ENCODE peak calls at places on chromosome 12, in nine cellular contexts. V is right lobe of liver, D is WERI-Rb-1, T is brain microvascular endothelial cell, C is tibial artery, L is choroid plexus epithelial cell, W is prostate gland, I is neural progenitor cell, E is esophagus squamous epithelium. J is an unnamed sample.

GRCh38 chr12:14960548-14961465 is 594 bp downstream of the ARHGDIB start:
- DNase-seq in V (peak), D (no peak), T (no peak), C (no peak), L (peak), W (no peak), I (no peak), E (no peak), J (no peak)

GRCh38 chr12:85325452-85325851 is 45.4 kb downstream of the ALX1 start:
- DNase-seq in V (no peak), D (peak), T (no peak), C (no peak), L (no peak), W (no peak), I (peak), E (no peak), J (no peak)

GRCh38 chr12:47530050-47530449 is 175.8 kb downstream of the RPAP3 start:
- DNase-seq in V (no peak), D (no peak), T (no peak), C (no peak), L (no peak), W (no peak), I (no peak), E (no peak), J (no peak)

GRCh38 chr12:42510823-42511222 is 78.7 kb downstream of the PRICKLE1 start:
- DNase-seq in V (no peak), D (no peak), T (no peak), C (no peak), L (no peak), W (no peak), I (no peak), E (no peak), J (no peak)

GRCh38 chr12:26027401-26027800 is 68.9 kb downstream of the RASSF8 start:
- DNase-seq in V (no peak), D (no peak), T (no peak), C (no peak), L (no peak), W (no peak), I (no peak), E (no peak), J (no peak)

GRCh38 chr12:47744005-47744651 is 14.6 kb downstream of the RAPGEF3 start:
- DNase-seq in V (peak), D (peak), T (no peak), C (no peak), L (no peak), W (peak), I (peak), E (no peak), J (no peak)

GRCh38 chr12:28237423-28237822 is 47.2 kb downstream of the CCDC91 start:
- DNase-seq in V (no peak), D (peak), T (no peak), C (no peak), L (no peak), W (no peak), I (no peak), E (no peak), J (no peak)

GRCh38 chr12:119410396-119410795 is 75.9 kb downstream of the CCDC60 start:
- DNase-seq in V (no peak), D (no peak), T (no peak), C (no peak), L (no peak), W (no peak), I (peak), E (no peak), J (no peak)

GRCh38 chr12:13839937-13840336 is 141.5 kb downstream of the GRIN2B start:
- DNase-seq in V (no peak), D (no peak), T (no peak), C (no peak), L (no peak), W (no peak), I (no peak), E (no peak), J (no peak)

GRCh38 chr12:109053382-109054123 is 1.2 kb downstream of the USP30 start:
- DNase-seq in V (no peak), D (peak), T (no peak), C (no peak), L (peak), W (no peak), I (peak), E (no peak), J (no peak)

GRCh38 chr12:129762436-129762835 is 141.4 kb downstream of the TMEM132D start:
- DNase-seq in V (no peak), D (no peak), T (no peak), C (no peak), L (no peak), W (no peak), I (no peak), E (no peak), J (no peak)

GRCh38 chr12:97223419-97223818 is 239.2 kb upstream of the RMST start:
- DNase-seq in V (no peak), D (no peak), T (no peak), C (no peak), L (no peak), W (no peak), I (no peak), E (no peak), J (no peak)

GRCh38 chr12:118842753-118843335 is 138.5 kb upstream of the SRRM4 start:
- DNase-seq in V (no peak), D (no peak), T (no peak), C (no peak), L (no peak), W (no peak), I (no peak), E (no peak), J (no peak)

GRCh38 chr12:8697476-8698131 is at the start of gene RIMKLB:
- DNase-seq in V (peak), D (peak), T (peak), C (peak), L (peak), W (peak), I (peak), E (peak), J (no peak)

GRCh38 chr12:100955139-100955538 is 160.6 kb downstream of the ANO4 start:
- DNase-seq in V (no peak), D (no peak), T (peak), C (no peak), L (peak), W (no peak), I (no peak), E (no peak), J (no peak)

GRCh38 chr12:4781212-4781611 is 61.0 kb downstream of the GALNT8 start:
- DNase-seq in V (no peak), D (no peak), T (no peak), C (no peak), L (no peak), W (no peak), I (no peak), E (no peak), J (no peak)

GRCh38 chr12:22781339-22781738 is 156.4 kb downstream of the ETNK1 start:
- DNase-seq in V (no peak), D (no peak), T (no peak), C (no peak), L (no peak), W (no peak), I (no peak), E (no peak), J (no peak)

GRCh38 chr12:15700595-15700994 is 88.6 kb downstream of the EPS8 start:
- DNase-seq in V (no peak), D (no peak), T (peak), C (no peak), L (peak), W (no peak), I (no peak), E (no peak), J (peak)

GRCh38 chr12:76820888-76821482 is 57.1 kb downstream of the ZDHHC17 start:
- DNase-seq in V (no peak), D (peak), T (peak), C (no peak), L (peak), W (peak), I (peak), E (no peak), J (no peak)

GRCh38 chr12:98741229-98741614 is 96.1 kb downstream of the APAF1 start:
- DNase-seq in V (no peak), D (no peak), T (no peak), C (no peak), L (no peak), W (no peak), I (no peak), E (no peak), J (no peak)

GRCh38 chr12:50088577-50089335 is 3.6 kb downstream of the SMARCD1 start:
- DNase-seq in V (no peak), D (peak), T (peak), C (no peak), L (peak), W (peak), I (peak), E (no peak), J (no peak)

GRCh38 chr12:57604454-57605307 is at the start of gene DTX3:
- DNase-seq in V (no peak), D (peak), T (peak), C (peak), L (peak), W (peak), I (peak), E (no peak), J (no peak)

GRCh38 chr12:124299628-124300388 is 4.9 kb downstream of the RFLNA start:
- DNase-seq in V (peak), D (no peak), T (no peak), C (no peak), L (no peak), W (no peak), I (no peak), E (no peak), J (no peak)

GRCh38 chr12:96501139-96501741 is 11.9 kb downstream of the CFAP54 start:
- DNase-seq in V (no peak), D (no peak), T (peak), C (no peak), L (peak), W (peak), I (no peak), E (peak), J (no peak)

GRCh38 chr12:54689984-54690383 is 41.8 kb upstream of the DCD start:
- DNase-seq in V (no peak), D (no peak), T (no peak), C (no peak), L (peak), W (no peak), I (peak), E (no peak), J (no peak)
- TF ChIP-seq CTCF in V (no peak), D (peak), T (peak), C (no peak), L (peak), W (no peak), I (peak), E (no peak), J (no peak)

GRCh38 chr12:6554168-6554989 is 1.5 kb downstream of the IFFO1 start:
- DNase-seq in V (peak), D (peak), T (peak), C (peak), L (peak), W (peak), I (peak), E (no peak), J (no peak)
- H3K4me3 ChIP-seq in V (peak), D (peak), T (peak), C (peak), L (peak), W (peak), I (peak), E (peak), J (peak)

DNA sequence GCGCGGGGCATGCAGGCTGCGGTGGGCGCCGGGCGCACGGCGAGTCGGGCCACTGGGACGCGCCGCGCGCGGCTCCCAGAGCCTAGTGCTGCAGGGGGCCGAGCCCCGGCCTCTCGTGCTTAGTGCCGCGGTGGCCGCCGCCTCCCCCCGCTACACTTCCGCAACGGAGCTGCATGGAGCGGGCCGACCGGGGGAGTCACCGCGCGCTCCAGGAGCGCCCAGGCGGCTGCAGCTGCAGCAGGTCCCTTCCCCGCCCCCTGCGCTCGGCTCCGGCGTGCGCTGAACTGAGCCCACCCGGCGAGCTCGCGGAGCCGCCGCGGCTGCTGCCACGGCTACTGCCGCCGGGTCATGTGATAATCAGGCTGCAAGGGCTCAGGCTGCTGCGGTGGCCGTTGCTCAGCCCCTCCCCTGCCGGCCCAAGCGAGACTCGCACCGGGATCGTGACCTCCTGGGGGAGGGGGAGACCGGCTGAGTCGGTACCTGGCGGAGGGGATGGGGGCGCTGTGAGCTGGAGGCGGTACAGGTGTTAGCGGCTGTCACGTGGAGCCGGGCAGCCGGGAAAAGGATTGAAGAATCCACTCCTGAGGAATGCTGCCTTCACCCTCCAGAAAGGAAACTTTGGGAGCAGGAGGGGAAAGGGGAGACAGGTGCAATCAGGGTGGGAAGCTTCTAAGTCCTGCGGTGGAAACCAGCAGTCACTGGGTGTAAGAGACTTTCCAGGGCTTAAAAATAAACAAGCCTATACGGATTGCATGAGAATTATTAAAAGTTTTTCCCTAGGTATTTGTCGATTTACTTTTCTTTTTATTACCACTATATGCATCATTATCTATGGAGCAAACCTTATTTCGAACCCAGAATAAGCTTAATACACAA is at the start of gene PPM1H:
- DNase-seq in V (peak), D (peak), T (peak), C (peak), L (peak), W (peak), I (peak), E (no peak), J (no peak)
- TF ChIP-seq CTCF in V (peak), D (peak), T (peak), C (peak), L (peak), W (peak), I (peak), E (peak), J (no peak)

DNA sequence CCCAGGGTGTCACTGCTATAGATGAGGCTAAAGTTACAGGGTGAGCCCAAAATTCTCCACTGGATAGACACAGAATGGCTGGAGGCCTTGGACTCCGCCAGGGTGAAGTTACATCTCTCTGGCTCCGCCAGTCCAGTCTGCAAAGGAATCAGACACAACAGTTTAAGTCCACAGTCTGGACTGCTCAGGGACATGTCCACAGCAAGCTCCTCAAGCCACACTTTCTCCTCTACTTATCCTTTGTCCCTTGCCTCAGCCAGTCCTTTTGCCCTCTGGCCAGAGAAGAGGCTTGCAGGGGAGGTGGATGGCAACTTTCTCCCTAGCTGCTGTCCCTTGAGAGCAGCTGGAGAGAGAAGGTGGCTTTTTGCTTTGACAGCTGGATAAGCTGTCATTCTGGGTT is 28.0 kb downstream of the PTPRB start:
- DNase-seq in V (no peak), D (peak), T (no peak), C (no peak), L (no peak), W (no peak), I (peak), E (no peak), J (no peak)
- H3K4me3 ChIP-seq in V (peak), D (peak), T (peak), C (peak), L (peak), W (peak), I (peak), E (peak), J (peak)

GRCh38 chr12:115790526-115790925 is 487.0 kb downstream of the MED13L start:
- DNase-seq in V (no peak), D (no peak), T (no peak), C (no peak), L (no peak), W (no peak), I (no peak), E (no peak), J (no peak)

GRCh38 chr12:115785548-115785947 is 491.9 kb downstream of the MED13L start:
- DNase-seq in V (no peak), D (no peak), T (no peak), C (no peak), L (no peak), W (no peak), I (no peak), E (no peak), J (no peak)

GRCh38 chr12:115794659-115795081 is 482.8 kb downstream of the MED13L start:
- DNase-seq in V (no peak), D (peak), T (no peak), C (no peak), L (no peak), W (no peak), I (no peak), E (no peak), J (no peak)

DNA sequence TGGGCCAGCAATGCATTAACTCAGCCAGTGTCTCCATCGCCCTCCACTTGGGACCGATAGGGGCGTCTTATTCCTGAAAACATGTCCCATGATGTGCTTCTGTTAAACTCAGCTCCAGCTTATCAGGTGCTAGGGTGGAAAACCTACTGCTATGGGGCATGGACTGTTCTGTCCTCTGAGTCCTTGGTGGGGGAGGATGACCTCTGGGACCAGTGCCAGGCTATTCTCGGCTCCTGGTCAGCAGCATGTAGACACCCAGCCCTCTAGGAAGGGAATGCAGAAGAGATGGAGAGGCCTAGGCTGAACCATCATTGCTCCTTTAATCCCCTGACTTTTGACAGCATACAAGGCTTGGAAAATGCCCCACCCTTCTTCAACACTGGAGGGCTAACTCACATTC is 486.2 kb downstream of the MED13L start:
- DNase-seq in V (no peak), D (no peak), T (no peak), C (no peak), L (no peak), W (no peak), I (no peak), E (no peak), J (no peak)
- TF ChIP-seq CTCF in V (no peak), D (no peak), T (no peak), C (no peak), L (no peak), W (no peak), I (no peak), E (no peak), J (no peak)

GRCh38 chr12:54160807-54161480 is 27.8 kb downstream of the SMUG1 start:
- DNase-seq in V (no peak), D (no peak), T (no peak), C (no peak), L (no peak), W (peak), I (no peak), E (no peak), J (no peak)

GRCh38 chr12:54159549-54159948 is 29.2 kb downstream of the SMUG1 start:
- DNase-seq in V (no peak), D (no peak), T (no peak), C (no peak), L (no peak), W (no peak), I (no peak), E (no peak), J (no peak)

GRCh38 chr12:54160050-54160449 is 28.7 kb downstream of the SMUG1 start:
- DNase-seq in V (no peak), D (no peak), T (no peak), C (no peak), L (no peak), W (no peak), I (no peak), E (no peak), J (no peak)

GRCh38 chr12:54158581-54158980 is 30.2 kb downstream of the SMUG1 start:
- DNase-seq in V (no peak), D (no peak), T (no peak), C (no peak), L (no peak), W (no peak), I (no peak), E (no peak), J (no peak)

GRCh38 chr12:54159140-54159539 is 29.6 kb downstream of the SMUG1 start:
- DNase-seq in V (no peak), D (peak), T (no peak), C (no peak), L (peak), W (no peak), I (peak), E (no peak), J (no peak)
- H3K4me3 ChIP-seq in V (no peak), D (no peak), T (no peak), C (no peak), L (no peak), W (no peak), I (no peak), E (no peak), J (no peak)

GRCh38 chr12:19992311-19992710 is 376.0 kb upstream of the PDE3A start:
- DNase-seq in V (no peak), D (no peak), T (no peak), C (no peak), L (no peak), W (no peak), I (no peak), E (no peak), J (no peak)

GRCh38 chr12:19997996-19998395 is 370.3 kb upstream of the PDE3A start:
- DNase-seq in V (no peak), D (no peak), T (no peak), C (no peak), L (peak), W (no peak), I (no peak), E (no peak), J (no peak)

GRCh38 chr12:19998968-19999792 is 369.2 kb upstream of the PDE3A start:
- DNase-seq in V (no peak), D (no peak), T (no peak), C (no peak), L (no peak), W (no peak), I (no peak), E (no peak), J (no peak)

GRCh38 chr12:19999793-20000138 is 368.6 kb upstream of the PDE3A start:
- DNase-seq in V (no peak), D (no peak), T (no peak), C (no peak), L (no peak), W (no peak), I (no peak), E (no peak), J (no peak)

GRCh38 chr12:19994970-19995369 is 373.4 kb upstream of the PDE3A start:
- DNase-seq in V (no peak), D (no peak), T (no peak), C (no peak), L (peak), W (no peak), I (no peak), E (no peak), J (no peak)
- TF ChIP-seq CTCF in V (peak), D (no peak), T (no peak), C (no peak), L (peak), W (no peak), I (peak), E (no peak), J (no peak)